ENCODE peak calls at places on chromosomes 3 and 15, in nine cellular contexts. M is activated naive CD4-positive, alpha-beta T cell treated with Interleukin-2 at 50 U/mL for 16 hours; Q is NCI-H1105 treated with DMSO at 0.1 percent for 48 hours; D is EL; F is AG10803; Z is ovary; G is HT-29; L is fibroblast of the aortic adventitia; V is posterior cingulate gyrus. O is an unnamed sample.

GRCh38 chr3:17765819-17766472 is 23.5 kb upstream of the TBC1D5 start:
- DNase-seq in Q (no peak), V (no peak), G (no peak), D (no peak), L (no peak), Z (no peak), M (no peak), F (no peak), O (no peak)

GRCh38 chr3:189325454-189325853 is 153.7 kb downstream of the TPRG1 start:
- DNase-seq in Q (no peak), L (no peak), V (no peak), M (no peak), F (peak), Z (no peak), G (peak), D (no peak), O (no peak)

GRCh38 chr15:100291106-100291505 is 50.7 kb downstream of the ADAMTS17 start:
- DNase-seq in M (no peak), D (peak), F (no peak), G (peak), Z (no peak), V (no peak), L (peak), Q (no peak), O (no peak)

GRCh38 chr3:58656631-58657030 is 9.9 kb downstream of the FAM3D start:
- DNase-seq in L (no peak), D (no peak), Q (no peak), V (no peak), F (no peak), Z (no peak), M (no peak), G (no peak), O (no peak)

GRCh38 chr15:43143203-43143941 is 10.0 kb downstream of the TMEM62 start:
- DNase-seq in G (no peak), V (no peak), L (no peak), D (no peak), F (peak), Q (no peak), M (no peak), Z (no peak), O (no peak)

GRCh38 chr3:184568918-184569829 is 7.6 kb downstream of the EPHB3 start:
- DNase-seq in L (peak), V (peak), Q (peak), F (peak), M (no peak), Z (peak), G (no peak), D (peak), O (peak)

GRCh38 chr3:29026959-29027358 is 253.9 kb upstream of the RBMS3 start:
- DNase-seq in Z (no peak), F (peak), G (no peak), Q (no peak), V (no peak), D (no peak), L (peak), M (no peak), O (no peak)

GRCh38 chr3:40828741-40829415 is 304.1 kb downstream of the ZNF621 start:
- DNase-seq in V (no peak), G (no peak), D (no peak), F (no peak), Z (no peak), Q (no peak), M (no peak), L (no peak), O (no peak)

GRCh38 chr3:20052851-20053250 is 12.6 kb downstream of the KAT2B start:
- DNase-seq in G (no peak), F (no peak), V (no peak), M (no peak), Z (no peak), Q (no peak), L (no peak), D (no peak), O (no peak)

GRCh38 chr3:160331127-160331937 is 67.7 kb downstream of the IFT80 start:
- DNase-seq in M (no peak), L (peak), Q (no peak), Z (no peak), V (no peak), G (peak), F (peak), D (peak), O (no peak)

GRCh38 chr15:90106522-90107117 is 4.4 kb upstream of the IDH2 start:
- DNase-seq in V (peak), D (peak), L (peak), Q (no peak), M (no peak), Z (no peak), F (peak), G (peak), O (peak)

GRCh38 chr3:105676621-105677300 is 192.1 kb downstream of the CBLB start:
- DNase-seq in L (no peak), M (peak), F (no peak), D (no peak), Q (no peak), G (no peak), V (no peak), Z (no peak), O (no peak)

GRCh38 chr3:144351968-144352367 is 380.3 kb downstream of the DIPK2A start:
- DNase-seq in Z (no peak), G (no peak), L (peak), Q (no peak), D (no peak), M (no peak), F (no peak), V (no peak), O (no peak)

GRCh38 chr15:40032125-40032839 is 6.7 kb downstream of the SRP14 start:
- DNase-seq in D (no peak), M (no peak), G (no peak), Z (no peak), F (no peak), Q (no peak), V (no peak), L (no peak), O (no peak)

GRCh38 chr15:78077860-78078187 is 313 bp upstream of the TBC1D2B start:
- DNase-seq in F (no peak), Z (no peak), V (no peak), Q (no peak), D (no peak), M (no peak), L (no peak), G (peak), O (no peak)

GRCh38 chr3:124467980-124468902 is 262.0 kb upstream of the UMPS start:
- DNase-seq in D (peak), Z (no peak), V (peak), Q (peak), M (peak), G (peak), L (peak), F (peak), O (peak)

GRCh38 chr3:159486580-159486979 is 502.1 kb upstream of the IL12A start:
- DNase-seq in Z (no peak), D (no peak), F (no peak), Q (no peak), M (no peak), L (no peak), G (peak), V (no peak), O (no peak)

GRCh38 chr3:184562875-184563568 is 1.4 kb downstream of the EPHB3 start:
- DNase-seq in Q (peak), Z (peak), G (no peak), V (no peak), D (no peak), L (peak), M (no peak), F (peak), O (peak)

GRCh38 chr15:65888998-65889397 is 19.7 kb downstream of the RAB11A start:
- DNase-seq in D (no peak), V (no peak), L (no peak), F (no peak), M (no peak), G (no peak), Q (no peak), Z (no peak), O (no peak)

GRCh38 chr3:21979706-21980105 is 228.7 kb upstream of the ZNF385D start:
- DNase-seq in L (no peak), V (no peak), Q (no peak), Z (no peak), F (peak), G (no peak), D (peak), M (no peak), O (no peak)

GRCh38 chr15:41487802-41488201 is 5.9 kb upstream of the ITPKA start:
- DNase-seq in Q (no peak), G (no peak), F (peak), Z (no peak), V (no peak), L (no peak), D (no peak), M (peak), O (peak)

GRCh38 chr3:124775776-124776336 is 45.6 kb downstream of the UMPS start:
- DNase-seq in D (no peak), L (no peak), V (no peak), Q (no peak), M (no peak), F (no peak), G (no peak), Z (no peak), O (no peak)

GRCh38 chr3:187954486-187955075 is 199.4 kb upstream of the LPP start:
- DNase-seq in M (no peak), D (peak), G (no peak), Q (no peak), L (peak), F (peak), V (no peak), Z (no peak), O (peak)

GRCh38 chr15:33584797-33585196 is 274.0 kb downstream of the RYR3 start:
- DNase-seq in G (no peak), L (peak), Q (no peak), D (peak), M (no peak), V (no peak), F (peak), Z (peak), O (peak)

GRCh38 chr15:63902671-63903035 is 68.9 kb upstream of the HERC1 start:
- DNase-seq in M (no peak), F (no peak), G (no peak), Q (no peak), D (no peak), Z (no peak), L (no peak), V (no peak), O (no peak)

O was measured in osteoblast.